ENCODE peak calls at places on chromosomes 6 and 20, in ten cellular contexts. U is mesothelial cell of epicardium, R is brain microvascular endothelial cell, Q is kidney, L is GM23338, P is AG10803, A is progenitor cell of endocrine pancreas, E is GM06990, C is BE2C, Y is fibroblast of pulmonary artery. B is an unnamed sample.

GRCh38 chr20:58109126-58109880 is 119.2 kb downstream of the ANKRD60 start:
- DNase-seq in U (no peak), R (peak), Q (no peak), L (no peak), P (peak), A (no peak), E (no peak), C (no peak), Y (peak), B (peak)

GRCh38 chr6:26345832-26346231 is 19.2 kb upstream of the BTN3A2 start:
- DNase-seq in U (no peak), R (no peak), Q (no peak), L (no peak), P (no peak), A (no peak), E (no peak), C (no peak), Y (no peak), B (no peak)

GRCh38 chr6:46900266-46900665 is 21.5 kb downstream of the ADGRF5 start:
- DNase-seq in U (no peak), R (no peak), Q (no peak), L (no peak), P (no peak), A (no peak), E (no peak), C (no peak), Y (no peak), B (no peak)

GRCh38 chr6:154302111-154302752 is 54.4 kb downstream of the IPCEF1 start:
- DNase-seq in U (no peak), R (peak), Q (no peak), L (no peak), P (peak), A (no peak), E (peak), C (no peak), Y (peak), B (no peak)

GRCh38 chr20:25355191-25355590 is 35.4 kb downstream of the ABHD12 start:
- DNase-seq in U (no peak), R (no peak), Q (no peak), L (no peak), P (no peak), A (no peak), E (no peak), C (no peak), Y (no peak), B (peak)

GRCh38 chr6:93789532-93789931 is 370.2 kb upstream of the EPHA7 start:
- DNase-seq in U (no peak), R (no peak), Q (no peak), L (no peak), P (no peak), A (no peak), E (no peak), C (no peak), Y (peak), B (no peak)

GRCh38 chr20:40651121-40651520 is 37.9 kb downstream of the MAFB start:
- DNase-seq in U (no peak), R (peak), Q (no peak), L (no peak), P (peak), A (no peak), E (no peak), C (no peak), Y (peak), B (no peak)

GRCh38 chr6:99119109-99120031 is 171.6 kb upstream of the FBXL4 start:
- DNase-seq in U (no peak), R (peak), Q (no peak), L (peak), P (peak), A (no peak), E (peak), C (peak), Y (peak), B (no peak)

GRCh38 chr6:15577550-15578171 is 85.2 kb downstream of the DTNBP1 start:
- DNase-seq in U (no peak), R (no peak), Q (no peak), L (no peak), P (no peak), A (no peak), E (no peak), C (no peak), Y (no peak), B (peak)

GRCh38 chr6:89610149-89610642 is 28.4 kb downstream of the LYRM2 start:
- DNase-seq in U (peak), R (peak), Q (no peak), L (peak), P (peak), A (peak), E (peak), C (peak), Y (peak), B (no peak)

GRCh38 chr6:81725127-81725526 is 27.4 kb downstream of the TENT5A start:
- DNase-seq in U (no peak), R (no peak), Q (no peak), L (no peak), P (no peak), A (no peak), E (no peak), C (no peak), Y (no peak), B (no peak)

GRCh38 chr6:33588894-33589293 is 8.8 kb upstream of the BAK1 start:
- DNase-seq in U (no peak), R (no peak), Q (no peak), L (no peak), P (no peak), A (no peak), E (no peak), C (no peak), Y (no peak), B (no peak)

GRCh38 chr6:154447929-154448328 is 62.6 kb downstream of the CNKSR3 start:
- DNase-seq in U (no peak), R (peak), Q (no peak), L (no peak), P (no peak), A (no peak), E (no peak), C (peak), Y (peak), B (no peak)

GRCh38 chr6:157885876-157886275 is 62.8 kb downstream of the SNX9 start:
- DNase-seq in U (no peak), R (no peak), Q (no peak), L (no peak), P (no peak), A (no peak), E (no peak), C (no peak), Y (no peak), B (no peak)

GRCh38 chr6:163249651-163250101 is 164.8 kb upstream of the QKI start:
- DNase-seq in U (no peak), R (no peak), Q (no peak), L (no peak), P (no peak), A (no peak), E (no peak), C (no peak), Y (peak), B (no peak)

GRCh38 chr20:18314786-18315406 is 26.6 kb downstream of the ZNF133 start:
- DNase-seq in U (no peak), R (peak), Q (no peak), L (no peak), P (peak), A (no peak), E (no peak), C (no peak), Y (peak), B (no peak)

GRCh38 chr20:41170386-41171105 is 33.2 kb downstream of the PLCG1 start:
- DNase-seq in U (peak), R (no peak), Q (no peak), L (no peak), P (no peak), A (no peak), E (no peak), C (no peak), Y (no peak), B (no peak)

GRCh38 chr20:53815509-53815908 is 221.9 kb upstream of the ZNF217 start:
- DNase-seq in U (no peak), R (no peak), Q (no peak), L (no peak), P (no peak), A (no peak), E (no peak), C (no peak), Y (no peak), B (no peak)

GRCh38 chr6:41049955-41050354 is 3.0 kb upstream of the APOBEC2 start:
- DNase-seq in U (no peak), R (no peak), Q (no peak), L (no peak), P (no peak), A (no peak), E (no peak), C (no peak), Y (no peak), B (no peak)

GRCh38 chr6:115882771-115883170 is 177.9 kb downstream of the FRK start:
- DNase-seq in U (no peak), R (no peak), Q (no peak), L (no peak), P (no peak), A (no peak), E (no peak), C (no peak), Y (no peak), B (no peak)

GRCh38 chr6:162123797-162124196 is 603.8 kb downstream of the PRKN start:
- DNase-seq in U (no peak), R (no peak), Q (no peak), L (peak), P (no peak), A (no peak), E (no peak), C (no peak), Y (peak), B (no peak)

GRCh38 chr6:154164397-154164796 is 125.4 kb downstream of the OPRM1 start:
- DNase-seq in U (no peak), R (peak), Q (no peak), L (no peak), P (peak), A (no peak), E (no peak), C (no peak), Y (peak), B (no peak)

GRCh38 chr6:31092769-31093505 is 19.4 kb downstream of the C6orf15 start:
- DNase-seq in U (no peak), R (no peak), Q (no peak), L (no peak), P (no peak), A (no peak), E (no peak), C (no peak), Y (peak), B (no peak)

GRCh38 chr6:39225946-39226437 is 3.3 kb downstream of the KCNK5 start:
- DNase-seq in U (no peak), R (no peak), Q (no peak), L (no peak), P (no peak), A (no peak), E (no peak), C (no peak), Y (no peak), B (no peak)

GRCh38 chr6:122059918-122060317 is 339.5 kb upstream of the HSF2 start:
- DNase-seq in U (no peak), R (no peak), Q (no peak), L (no peak), P (no peak), A (no peak), E (no peak), C (no peak), Y (no peak), B (no peak)

GRCh38 chr20:40688129-40689099 is 622 bp downstream of the MAFB start:
- DNase-seq in U (no peak), R (no peak), Q (peak), L (no peak), P (no peak), A (no peak), E (peak), C (no peak), Y (no peak), B (no peak)

GRCh38 chr6:143958839-143959399 is 49.1 kb downstream of the PLAGL1 start:
- DNase-seq in U (no peak), R (no peak), Q (no peak), L (peak), P (no peak), A (no peak), E (no peak), C (no peak), Y (no peak), B (no peak)

GRCh38 chr6:135358251-135358821 is 139.2 kb downstream of the AHI1 start:
- DNase-seq in U (no peak), R (peak), Q (no peak), L (no peak), P (peak), A (no peak), E (no peak), C (no peak), Y (peak), B (no peak)
- TF ChIP-seq CTCF in U (no peak), R (no peak), Q (no peak), L (no peak), P (no peak), A (no peak), E (no peak), C (no peak), Y (no peak), B (no peak)

GRCh38 chr6:125779924-125780539 is 10.7 kb upstream of the NCOA7 start:
- DNase-seq in U (peak), R (peak), Q (peak), L (peak), P (peak), A (peak), E (peak), C (peak), Y (peak), B (peak)
- TF ChIP-seq CTCF in U (peak), R (no peak), Q (no peak), L (no peak), P (peak), A (peak), E (no peak), C (no peak), Y (peak), B (peak)

GRCh38 chr6:29813809-29814208 is 13.8 kb upstream of the HLA-G start:
- DNase-seq in U (no peak), R (no peak), Q (no peak), L (no peak), P (peak), A (no peak), E (no peak), C (no peak), Y (no peak), B (peak)
- TF ChIP-seq CTCF in U (no peak), R (no peak), Q (no peak), L (no peak), P (no peak), A (no peak), E (no peak), C (no peak), Y (no peak), B (no peak)

DNA sequence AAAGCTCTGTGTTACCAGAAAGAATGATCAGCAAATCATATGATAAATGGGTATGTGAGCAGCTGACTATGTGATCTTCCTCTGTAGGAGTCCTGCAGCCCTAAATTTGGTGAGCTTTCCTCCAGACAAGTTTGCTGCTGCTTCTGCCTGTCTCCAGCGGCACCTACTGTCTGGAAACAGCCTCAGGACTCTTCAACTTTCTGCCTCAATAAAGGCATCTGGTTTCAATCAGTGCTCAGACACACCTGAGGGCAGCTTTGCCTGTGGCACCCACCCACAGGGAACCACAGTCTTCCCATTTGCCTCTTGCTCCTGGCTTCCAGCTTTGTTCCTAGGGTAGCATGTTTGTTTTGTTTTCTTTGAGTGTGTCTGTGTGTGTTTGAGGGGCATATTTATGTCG is 727.9 kb upstream of the MAN1A1 start:
- DNase-seq in U (no peak), R (no peak), Q (no peak), L (peak), P (peak), A (no peak), E (no peak), C (peak), Y (peak), B (no peak)
- TF ChIP-seq CTCF in U (no peak), R (no peak), Q (no peak), L (peak), P (peak), A (peak), E (no peak), C (peak), Y (peak), B (no peak)

GRCh38 chr6:108260809-108261569 is at the start of gene SNX3:
- DNase-seq in U (peak), R (peak), Q (peak), L (peak), P (peak), A (peak), E (peak), C (peak), Y (peak), B (peak)
- TF ChIP-seq CTCF in U (no peak), R (peak), Q (no peak), L (no peak), P (no peak), A (no peak), E (peak), C (no peak), Y (peak), B (peak)